ENCODE peak calls at places on chromosomes 7 and 10, in six cellular contexts. B, K, Y, N, S and V are unnamed samples.

GRCh38 chr10:24930427-24930826 is 22.0 kb downstream of the PRTFDC1 start:
- DNase-seq in Y (no peak), N (no peak), B (no peak), K (no peak), S (no peak), V (no peak)

GRCh38 chr7:148567524-148567923 is 23.0 kb upstream of the C7orf33 start:
- DNase-seq in Y (no peak), N (no peak), S (no peak), K (no peak), B (no peak), V (no peak)

GRCh38 chr10:128191847-128192246 is 65.6 kb upstream of the MKI67 start:
- DNase-seq in K (no peak), B (no peak), N (no peak), Y (no peak), S (no peak), V (no peak)

GRCh38 chr10:46542567-46543323 is 13.7 kb downstream of the GPRIN2 start:
- DNase-seq in N (no peak), Y (no peak), B (no peak), S (peak; percentile 66), K (no peak), V (no peak)

GRCh38 chr10:5504146-5505072 is 5.0 kb upstream of the CALML5 start:
- DNase-seq in N (no peak), B (no peak), K (no peak), S (peak; percentile 61), Y (no peak), V (no peak)

GRCh38 chr7:107644704-107645083 is 15.9 kb upstream of the SLC26A4 start:
- DNase-seq in Y (no peak), N (no peak), K (no peak), S (no peak), B (no peak), V (no peak)

GRCh38 chr7:421056-421991 is 98.3 kb downstream of the PDGFA start:
- DNase-seq in B (no peak), Y (no peak), N (no peak), S (peak; percentile 62), K (no peak), V (no peak)

GRCh38 chr10:34580643-34581042 is 234.5 kb downstream of the PARD3 start:
- DNase-seq in B (no peak), Y (peak; percentile 80), K (no peak), S (no peak), N (no peak), V (peak; percentile 45)

GRCh38 chr7:150974468-150975391 is 3.4 kb downstream of the KCNH2 start:
- DNase-seq in Y (peak; percentile 20), B (no peak), S (peak; percentile 77), N (peak; percentile 77), K (peak; percentile 44), V (no peak)

GRCh38 chr10:103554488-103555320 is 61.2 kb downstream of the NEURL1 start:
- DNase-seq in N (peak; percentile 84), S (no peak), B (no peak), K (no peak), Y (peak; percentile 64), V (peak; percentile 66)

GRCh38 chr10:32983333-32983909 is 25.4 kb upstream of the ITGB1 start:
- DNase-seq in B (no peak), Y (peak; percentile 96), K (no peak), N (peak; percentile 68), S (no peak), V (peak; percentile 27)

GRCh38 chr7:143416565-143417149 is 8.0 kb upstream of the EPHA1 start:
- DNase-seq in Y (peak; percentile 51), N (peak; percentile 73), K (no peak), B (peak; percentile 68), S (no peak), V (no peak)

GRCh38 chr10:88915781-88916180 is 35.7 kb downstream of the STAMBPL1 start:
- DNase-seq in N (no peak), K (no peak), S (no peak), B (no peak), Y (peak; percentile 78), V (no peak)

GRCh38 chr10:15265076-15265475 is 96.6 kb upstream of the NMT2 start:
- DNase-seq in S (no peak), B (no peak), K (no peak), Y (no peak), N (no peak), V (no peak)

GRCh38 chr7:19352271-19352670 is 207.1 kb upstream of the FERD3L start:
- DNase-seq in S (no peak), N (no peak), Y (no peak), B (no peak), K (no peak), V (no peak)

GRCh38 chr7:2109936-2110585 is 122.7 kb downstream of the MAD1L1 start:
- DNase-seq in K (no peak), N (peak; percentile 94), S (no peak), Y (peak; percentile 96), B (no peak), V (peak; percentile 98)

GRCh38 chr7:27099839-27100225 is 2.7 kb downstream of the HOXA2 start:
- DNase-seq in N (no peak), Y (no peak), K (no peak), B (no peak), S (no peak), V (no peak)

GRCh38 chr7:40870108-40870507 is 735.3 kb downstream of the SUGCT start:
- DNase-seq in K (no peak), N (no peak), B (no peak), S (no peak), Y (no peak), V (no peak)

GRCh38 chr7:93558705-93559614 is 15.6 kb downstream of the CALCR start:
- DNase-seq in B (no peak), N (no peak), Y (no peak), K (peak; percentile 71), S (no peak), V (no peak)

GRCh38 chr7:42338231-42339222 is 101.5 kb upstream of the GLI3 start:
- DNase-seq in K (no peak), N (peak; percentile 27), B (no peak), S (no peak), Y (peak; percentile 47), V (no peak)

GRCh38 chr7:151114151-151115090 is 28.1 kb downstream of the AGAP3 start:
- DNase-seq in B (no peak), Y (no peak), N (no peak), K (peak; percentile 77), S (peak; percentile 88), V (no peak)

GRCh38 chr10:114311496-114312195 is 72.6 kb downstream of the VWA2 start:
- DNase-seq in Y (no peak), K (no peak), B (no peak), S (peak; percentile 29), N (no peak), V (no peak)

GRCh38 chr7:151439855-151440798 is at the start of gene CRYGN:
- DNase-seq in N (no peak), Y (no peak), S (peak; percentile 58), K (no peak), B (no peak), V (no peak)

GRCh38 chr10:132904814-132905649 is 37.3 kb downstream of the CFAP46 start:
- DNase-seq in N (no peak), K (no peak), B (no peak), Y (no peak), S (peak; percentile 41), V (no peak)

GRCh38 chr10:78053201-78053868 is 19.7 kb downstream of the RPS24 start:
- DNase-seq in S (no peak), Y (peak; percentile 79), B (no peak), N (peak; percentile 73), K (no peak), V (no peak)